ENCODE peak calls at places on chromosome 21, in six cellular contexts. Z is CD8-positive, alpha-beta T cell; B is body of pancreas; P is esophagus squamous epithelium; J is spleen; Q is MM.1S. X is an unnamed sample. For H3K36me3, the result is how much of the 10 kb centered on the place peaks cover.

GRCh38 chr21:31162827-31163226 is 124.6 kb upstream of the KRTAP19-8 start:
- DNase-seq in J (no peak), B (no peak), Q (no peak), Z (no peak), P (no peak), X (peak)

GRCh38 chr21:36212513-36212780 is 55.8 kb downstream of the DOP1B start:
- DNase-seq in P (no peak), Z (no peak), B (no peak), J (peak), Q (no peak), X (no peak)

GRCh38 chr21:38170705-38171682 is 85.8 kb upstream of the KCNJ15 start:
- DNase-seq in Z (no peak), B (no peak), Q (no peak), J (no peak), P (no peak), X (no peak)

GRCh38 chr21:32412162-32412997 is at the start of gene EVA1C:
- DNase-seq in P (no peak), Z (peak), Q (no peak), B (peak), J (peak), X (peak)

GRCh38 chr21:36156815-36157670 is at the start of gene DOP1B:
- DNase-seq in Z (peak), Q (peak), B (no peak), P (no peak), J (no peak), X (no peak)

GRCh38 chr21:15729674-15730483 is at the start of gene USP25:
- DNase-seq in J (peak), Q (peak), Z (peak), P (peak), B (peak), X (peak)

GRCh38 chr21:40615503-40616376 is 231.2 kb downstream of the DSCAM start:
- DNase-seq in Q (no peak), B (no peak), J (no peak), P (no peak), Z (no peak), X (no peak)

GRCh38 chr21:21238882-21239400 is 240.7 kb downstream of the NCAM2 start:
- DNase-seq in J (no peak), P (no peak), B (no peak), Z (no peak), Q (no peak), X (no peak)

GRCh38 chr21:34022557-34023335 is 50.6 kb upstream of the MRPS6 start:
- DNase-seq in P (no peak), J (no peak), Q (no peak), Z (peak), B (no peak), X (peak)

GRCh38 chr21:38819719-38820147 is 14.0 kb downstream of the ETS2 start:
- DNase-seq in Q (no peak), B (no peak), Z (no peak), P (no peak), J (no peak), X (peak)

GRCh38 chr21:26850116-26850643 is 5.0 kb upstream of the ADAMTS1 start:
- DNase-seq in P (no peak), J (no peak), B (no peak), Q (peak), Z (no peak), X (no peak)

GRCh38 chr21:46431448-46431847 is 27.2 kb upstream of the DIP2A start:
- DNase-seq in Q (no peak), P (no peak), J (peak), B (no peak), Z (no peak), X (no peak)
- H3K36me3 ChIP-seq in Q (under half), P (under half), J (half or more), B (under half), Z (under half), X (half or more)

GRCh38 chr21:42040411-42041180 is 30.4 kb upstream of the ZBTB21 start:
- DNase-seq in J (peak), B (no peak), Q (no peak), Z (no peak), P (no peak), X (peak)
- H3K4me3 ChIP-seq in J (no peak), B (no peak), Q (no peak), Z (no peak), P (no peak), X (no peak)

DNA sequence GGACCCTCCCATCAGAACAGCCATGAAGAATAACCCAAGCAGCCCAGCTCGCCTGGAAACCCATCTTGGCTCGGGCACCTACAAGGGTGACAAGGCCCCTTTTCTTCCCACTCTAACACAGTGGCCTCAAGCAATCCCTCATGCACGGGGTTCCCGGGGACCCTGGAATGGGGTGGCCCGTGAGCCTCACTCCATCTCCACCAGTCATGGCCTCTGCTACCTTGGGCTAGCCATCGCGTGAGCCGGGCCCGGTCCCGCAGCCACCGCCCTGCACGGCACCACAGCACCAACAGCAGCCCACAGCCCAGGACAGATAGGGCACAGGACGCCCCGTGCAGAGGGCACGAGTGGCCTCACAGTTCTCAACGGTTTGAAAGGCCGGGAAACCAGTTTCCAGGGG is 19.0 kb downstream of the WDR4 start:
- DNase-seq in Z (no peak), B (no peak), J (no peak), P (no peak), Q (no peak), X (no peak)
- H3K36me3 ChIP-seq in Z (under half), B (under half), J (half or more), P (under half), Q (half or more), X (half or more)

GRCh38 chr21:44582980-44583799 is 2.8 kb upstream of the KRTAP10-5 start:
- DNase-seq in Z (no peak), B (no peak), P (no peak), J (no peak), Q (no peak), X (peak)

GRCh38 chr21:44581158-44581557 is 754 bp upstream of the KRTAP10-5 start:
- DNase-seq in P (no peak), J (no peak), B (no peak), Z (no peak), Q (no peak), X (no peak)

GRCh38 chr21:44585892-44586291 is 5.5 kb upstream of the KRTAP10-5 start:
- DNase-seq in Z (no peak), J (no peak), P (no peak), Q (no peak), B (no peak), X (no peak)

GRCh38 chr21:44582055-44582454 is 1.7 kb upstream of the KRTAP10-5 start:
- DNase-seq in J (peak), P (no peak), Q (no peak), Z (no peak), B (no peak), X (no peak)

GRCh38 chr21:44583800-44584147 is 3.4 kb upstream of the KRTAP10-5 start:
- DNase-seq in J (no peak), Q (no peak), B (no peak), Z (no peak), P (no peak), X (no peak)
- H3K4me3 ChIP-seq in J (no peak), Q (no peak), B (no peak), Z (no peak), P (no peak), X (no peak)